ENCODE peak calls at places on chromosomes 16 and 17, in five cellular contexts. J, O, P, N and K are unnamed samples.

GRCh38 chr17:15441315-15441714 is 26.1 kb downstream of the CDRT4 start:
- DNase-seq in J (no peak), O (no peak), P (peak), N (no peak), K (no peak)

GRCh38 chr17:20896153-20896649 is 146.6 kb downstream of the USP22 start:
- DNase-seq in J (no peak), O (peak), P (peak), N (peak), K (no peak)

GRCh38 chr16:75559564-75560372 is 3.7 kb upstream of the TMEM231 start:
- DNase-seq in J (no peak), O (no peak), P (peak), N (no peak), K (no peak)

GRCh38 chr16:89037261-89038152 is 56.1 kb upstream of the ACSF3 start:
- DNase-seq in J (peak), O (no peak), P (peak), N (peak), K (no peak)

GRCh38 chr16:1781254-1781653 is 1.1 kb downstream of the SPSB3 start:
- DNase-seq in J (no peak), O (no peak), P (no peak), N (no peak), K (no peak)

GRCh38 chr16:64450170-64450569 is 671.7 kb downstream of the CDH11 start:
- DNase-seq in J (no peak), O (no peak), P (peak), N (no peak), K (no peak)

GRCh38 chr17:65638221-65638940 is 76.9 kb upstream of the AXIN2 start:
- DNase-seq in J (no peak), O (no peak), P (peak), N (no peak), K (no peak)

GRCh38 chr17:32281011-32281451 is 15.4 kb downstream of the RHBDL3 start:
- DNase-seq in J (no peak), O (peak), P (peak), N (no peak), K (no peak)

GRCh38 chr16:15913046-15913698 is 24.8 kb upstream of the CEP20 start:
- DNase-seq in J (no peak), O (no peak), P (no peak), N (no peak), K (no peak)

GRCh38 chr17:1471931-1472727 is 16.1 kb upstream of the CRK start:
- DNase-seq in J (no peak), O (no peak), P (no peak), N (no peak), K (no peak)

GRCh38 chr17:65381160-65381559 is 180.3 kb downstream of the AXIN2 start:
- DNase-seq in J (no peak), O (no peak), P (no peak), N (no peak), K (no peak)

GRCh38 chr16:9817586-9817985 is 364.6 kb downstream of the GRIN2A start:
- DNase-seq in J (no peak), O (no peak), P (no peak), N (no peak), K (no peak)

GRCh38 chr17:15377608-15378007 is 36.2 kb upstream of the TEKT3 start:
- DNase-seq in J (no peak), O (no peak), P (peak), N (no peak), K (no peak)

GRCh38 chr17:46770818-46771600 is 47.5 kb downstream of the WNT3 start:
- DNase-seq in J (peak), O (no peak), P (peak), N (peak), K (no peak)

GRCh38 chr16:28596840-28597691 is at the start of gene SULT1A2:
- DNase-seq in J (no peak), O (peak), P (peak), N (no peak), K (no peak)

GRCh38 chr17:2364132-2365116 is 27.1 kb downstream of the SGSM2 start:
- DNase-seq in J (no peak), O (no peak), P (no peak), N (no peak), K (no peak)

GRCh38 chr17:64531955-64532371 is 25.2 kb downstream of the CEP95 start:
- DNase-seq in J (no peak), O (no peak), P (no peak), N (no peak), K (no peak)

GRCh38 chr17:75288359-75288758 is 874 bp downstream of the SLC25A19 start:
- DNase-seq in J (no peak), O (no peak), P (no peak), N (no peak), K (no peak)

GRCh38 chr17:75288784-75289121 is 480 bp downstream of the SLC25A19 start:
- DNase-seq in J (no peak), O (peak), P (no peak), N (peak), K (no peak)

GRCh38 chr17:75289122-75289831 is at the start of gene SLC25A19:
- DNase-seq in J (peak), O (peak), P (peak), N (peak), K (peak)

GRCh38 chr17:75287221-75287620 is 2.0 kb downstream of the SLC25A19 start:
- DNase-seq in J (no peak), O (no peak), P (no peak), N (no peak), K (no peak)

GRCh38 chr17:75289832-75290337 is 652 bp upstream of the SLC25A19 start:
- DNase-seq in J (no peak), O (no peak), P (peak), N (peak), K (no peak)
- TF ChIP-seq CTCF in J (no peak), O (no peak), P (peak), N (peak), K (no peak)

DNA sequence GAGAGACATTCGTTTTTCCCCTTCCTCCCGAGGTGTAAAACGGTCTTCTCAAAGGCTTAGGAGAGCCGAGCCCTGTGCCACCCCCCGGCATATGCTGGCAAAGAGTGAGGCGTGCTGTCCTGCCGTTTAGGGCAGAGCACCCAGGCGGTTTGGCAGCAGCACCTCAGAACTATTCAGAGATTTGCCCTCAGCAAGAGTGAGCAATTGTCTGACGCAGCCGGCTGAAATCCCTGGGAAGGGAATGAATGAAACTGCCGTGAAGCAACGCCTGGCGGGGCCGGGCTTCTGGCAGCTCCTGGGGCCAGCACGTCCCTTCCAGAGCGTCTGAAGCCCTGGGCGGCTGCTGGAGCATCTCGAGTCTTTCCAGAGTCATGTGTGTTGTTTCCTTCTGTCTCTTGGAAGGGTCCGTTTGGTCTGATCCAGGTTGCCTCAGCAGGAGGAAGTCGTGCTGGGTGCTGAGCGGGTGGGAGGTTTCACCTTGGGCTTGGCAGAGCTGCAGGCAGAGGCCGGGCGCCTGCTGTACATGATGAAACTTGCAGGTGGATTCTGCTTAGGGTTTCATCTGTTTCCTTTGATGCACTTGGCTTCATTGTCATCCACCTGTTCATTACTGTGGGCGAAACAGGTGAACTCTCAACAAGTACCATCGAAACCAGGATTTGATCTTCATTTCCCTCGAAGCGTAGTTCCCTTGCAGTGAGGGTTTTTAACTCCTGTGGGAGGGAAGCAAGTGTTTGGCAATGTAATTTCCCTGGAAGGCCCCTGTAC is 35.4 kb downstream of the TBCD start:
- DNase-seq in J (no peak), O (no peak), P (no peak), N (no peak), K (no peak)
- TF ChIP-seq CTCF in J (no peak), O (no peak), P (no peak), N (no peak), K (no peak)

GRCh38 chr16:68354816-68355215 is 44.0 kb downstream of the PRMT7 start:
- DNase-seq in J (no peak), O (no peak), P (no peak), N (no peak), K (no peak)

GRCh38 chr16:68357521-68357922 is 46.7 kb downstream of the PRMT7 start:
- DNase-seq in J (no peak), O (no peak), P (no peak), N (no peak), K (no peak)

GRCh38 chr16:68356919-68357286 is 46.1 kb downstream of the PRMT7 start:
- DNase-seq in J (no peak), O (no peak), P (no peak), N (no peak), K (no peak)

GRCh38 chr16:68356249-68356918 is 45.6 kb downstream of the PRMT7 start:
- DNase-seq in J (no peak), O (no peak), P (no peak), N (peak), K (no peak)

GRCh38 chr16:68355447-68356248 is 44.8 kb downstream of the PRMT7 start:
- DNase-seq in J (no peak), O (no peak), P (no peak), N (peak), K (no peak)
- TF ChIP-seq CTCF in J (no peak), O (no peak), P (no peak), N (peak), K (peak)

DNA sequence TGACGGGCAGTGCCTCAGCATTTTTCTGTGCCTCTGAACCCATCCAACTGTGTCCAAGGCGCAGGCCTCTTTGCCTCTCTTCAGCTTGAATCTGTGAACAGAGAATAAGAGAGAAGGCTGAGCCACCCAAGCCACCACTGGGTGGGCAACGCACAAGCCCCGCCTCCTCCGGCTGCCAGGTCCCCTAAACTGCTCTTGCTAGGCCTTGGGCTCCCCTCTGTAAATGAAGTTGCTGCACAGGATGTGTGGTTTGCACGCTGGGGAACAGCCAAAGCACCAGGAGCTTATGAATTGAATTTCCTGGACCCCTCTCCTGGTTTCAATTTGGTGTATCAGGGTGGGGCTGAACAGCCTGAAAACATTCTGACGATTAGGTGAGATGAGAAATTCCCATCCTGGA is 2.5 kb downstream of the CCL1 start:
- DNase-seq in J (no peak), O (no peak), P (no peak), N (no peak), K (no peak)
- TF ChIP-seq CTCF in J (no peak), O (no peak), P (no peak), N (no peak), K (no peak)

GRCh38 chr16:12242516-12242915 is 266.0 kb downstream of the SNX29 start:
- DNase-seq in J (no peak), O (no peak), P (no peak), N (no peak), K (no peak)

GRCh38 chr16:12247811-12248210 is 271.3 kb downstream of the SNX29 start:
- DNase-seq in J (no peak), O (no peak), P (no peak), N (no peak), K (no peak)

GRCh38 chr16:12245923-12246290 is 269.4 kb downstream of the SNX29 start:
- DNase-seq in J (no peak), O (no peak), P (no peak), N (no peak), K (no peak)

GRCh38 chr16:12250578-12250977 is 274.0 kb downstream of the SNX29 start:
- DNase-seq in J (no peak), O (no peak), P (no peak), N (no peak), K (no peak)

GRCh38 chr16:12245088-12245922 is 268.8 kb downstream of the SNX29 start:
- DNase-seq in J (no peak), O (no peak), P (no peak), N (no peak), K (no peak)
- TF ChIP-seq CTCF in J (no peak), O (no peak), P (no peak), N (no peak), K (no peak)

DNA sequence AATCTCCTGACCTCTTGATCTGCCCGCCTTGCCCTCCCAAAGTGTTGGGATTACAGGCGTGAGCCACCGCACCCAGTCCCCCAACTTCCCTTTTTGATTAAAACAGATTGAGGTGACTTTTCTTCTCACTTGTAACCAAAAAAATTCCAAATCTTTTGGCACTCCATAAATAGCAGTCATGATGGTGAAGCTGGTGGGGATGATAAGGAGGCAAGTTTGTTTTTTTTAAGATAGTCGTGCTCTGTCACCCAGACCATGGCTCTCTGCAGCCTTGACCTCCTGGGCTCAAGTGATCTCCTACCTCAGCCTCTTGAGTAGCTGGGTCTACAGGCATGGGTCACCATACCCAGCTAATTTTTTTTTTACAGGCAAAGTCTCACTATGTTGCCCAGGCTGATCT is 34.7 kb upstream of the PLCG2 start:
- DNase-seq in J (no peak), O (no peak), P (no peak), N (no peak), K (no peak)
- TF ChIP-seq CTCF in J (no peak), O (no peak), P (no peak), N (no peak), K (no peak)

DNA sequence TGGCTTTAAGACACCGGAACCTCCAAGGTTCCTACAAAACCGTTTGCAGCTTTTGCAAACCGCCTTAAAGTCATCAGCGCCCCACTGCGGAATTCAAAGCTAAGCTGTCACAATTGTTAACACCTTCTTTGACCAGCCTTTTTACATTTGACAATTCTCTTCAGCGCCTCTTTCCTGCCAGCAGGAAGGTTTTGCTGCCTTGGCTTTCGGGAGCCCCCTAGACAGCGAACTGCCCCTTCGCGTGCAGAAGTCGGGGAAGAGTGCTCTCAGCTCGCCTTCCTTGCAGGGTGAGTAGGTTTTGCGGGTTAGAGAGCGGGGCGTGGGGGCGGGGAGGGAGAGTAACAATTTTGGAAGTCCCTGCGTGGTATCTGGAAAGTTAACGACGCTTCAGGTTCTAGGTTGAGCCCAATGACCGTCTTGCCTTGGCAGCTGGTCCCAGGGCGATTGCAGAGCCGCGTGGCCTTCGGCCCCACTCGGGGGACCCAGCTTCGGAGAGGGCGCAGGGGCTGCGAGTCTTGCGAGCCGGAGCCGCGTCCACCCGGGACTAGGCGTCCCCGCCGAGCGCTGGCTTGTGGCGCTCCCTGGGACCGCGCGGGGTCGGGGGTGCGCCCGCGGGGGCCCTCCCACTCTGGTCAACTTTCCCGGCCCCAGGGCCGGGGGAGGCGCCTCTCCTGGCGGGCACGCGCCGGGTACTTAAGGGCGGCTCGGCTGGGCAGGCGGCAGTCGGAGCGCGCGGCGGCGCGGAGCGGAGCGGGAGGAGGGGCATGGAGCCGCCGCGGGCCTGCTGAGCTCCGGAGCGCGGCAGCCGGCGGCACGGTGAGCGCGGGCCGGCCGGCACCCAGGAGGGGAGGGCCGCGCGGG is at the start of gene HAS3:
- DNase-seq in J (peak), O (peak), P (peak), N (peak), K (no peak)
- TF ChIP-seq CTCF in J (peak), O (peak), P (peak), N (peak), K (peak)

GRCh38 chr16:12800751-12801308 is 2.9 kb downstream of the CPPED1 start:
- DNase-seq in J (no peak), O (no peak), P (no peak), N (no peak), K (no peak)
- TF ChIP-seq CTCF in J (no peak), O (no peak), P (no peak), N (no peak), K (no peak)

GRCh38 chr17:75417054-75417453 is 11.6 kb upstream of the GRB2 start:
- DNase-seq in J (no peak), O (no peak), P (no peak), N (no peak), K (no peak)
- TF ChIP-seq CTCF in J (no peak), O (no peak), P (no peak), N (no peak), K (no peak)

DNA sequence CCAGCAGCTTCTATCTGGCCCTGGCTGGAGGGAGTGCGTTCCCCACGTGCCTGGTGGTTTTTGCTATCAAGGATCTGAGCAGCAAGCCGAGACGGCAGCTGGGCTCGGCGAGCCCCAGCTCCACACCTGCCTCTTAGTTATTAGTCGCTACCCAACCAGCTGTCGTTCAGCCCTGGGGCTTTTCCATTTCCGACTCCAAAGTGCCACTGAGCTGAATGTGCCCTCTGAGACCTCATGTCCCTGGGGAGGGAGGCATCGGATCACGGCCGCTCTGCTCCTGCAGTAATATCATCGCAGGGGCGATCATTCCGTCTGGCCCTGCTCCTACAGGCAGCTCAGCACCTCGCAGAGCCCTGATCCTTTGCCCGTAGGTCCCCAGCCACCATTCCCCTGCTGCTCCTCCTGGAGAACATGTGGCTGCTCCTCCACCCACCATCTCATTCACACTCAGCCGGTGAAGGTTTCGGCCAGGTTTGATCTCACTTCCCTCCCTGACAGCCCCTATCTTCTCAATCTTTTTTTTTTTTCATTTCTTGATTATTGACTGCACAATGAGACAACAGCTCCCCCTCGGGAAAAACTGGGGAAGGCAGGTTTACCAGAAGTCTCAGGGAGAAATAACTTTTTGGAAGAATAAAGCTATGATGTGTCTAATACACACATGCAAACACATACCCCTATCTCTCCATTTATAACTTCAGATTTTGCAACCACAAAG is 86.7 kb downstream of the ZFHX3 start:
- DNase-seq in J (no peak), O (no peak), P (no peak), N (peak), K (no peak)
- TF ChIP-seq CTCF in J (no peak), O (no peak), P (peak), N (no peak), K (peak)